ENCODE peak calls at places on chromosomes 4 and X, in ten cellular contexts. One of them, this sample, is unnamed.

GRCh38 chr4:152448806-152449205 is 87.1 kb downstream of the FBXW7 start:
- DNase-seq in pancreas: no peak
- DNase-seq in posterior cingulate gyrus: no peak
- DNase-seq in stimulated activated naive CD4-positive, alpha-beta T cell: no peak
- DNase-seq in amygdala: no peak
- DNase-seq in tibial nerve: no peak
- DNase-seq in lower lobe of right lung: no peak
- DNase-seq in D341Med: no peak
- DNase-seq in Caco-2: no peak
- DNase-seq in Calu3: no peak
- DNase-seq in this sample: no peak

GRCh38 chr4:40621592-40622512 is 7.8 kb downstream of the RBM47 start:
- DNase-seq in pancreas: no peak
- DNase-seq in D341Med: no peak
- DNase-seq in tibial nerve: peak
- DNase-seq in stimulated activated naive CD4-positive, alpha-beta T cell: no peak
- DNase-seq in amygdala: no peak
- DNase-seq in Caco-2: peak
- DNase-seq in posterior cingulate gyrus: no peak
- DNase-seq in lower lobe of right lung: peak
- DNase-seq in Calu3: peak
- DNase-seq in this sample: peak

GRCh38 chr4:173167793-173168395 is 717 bp upstream of the GALNT7 start:
- DNase-seq in amygdala: no peak
- DNase-seq in stimulated activated naive CD4-positive, alpha-beta T cell: no peak
- DNase-seq in lower lobe of right lung: peak
- DNase-seq in posterior cingulate gyrus: no peak
- DNase-seq in Caco-2: peak
- DNase-seq in pancreas: peak
- DNase-seq in Calu3: peak
- DNase-seq in tibial nerve: no peak
- DNase-seq in D341Med: peak
- DNase-seq in this sample: no peak

GRCh38 chr4:5801696-5802095 is 90.7 kb downstream of the EVC start:
- DNase-seq in D341Med: no peak
- DNase-seq in pancreas: no peak
- DNase-seq in lower lobe of right lung: no peak
- DNase-seq in Caco-2: no peak
- DNase-seq in Calu3: no peak
- DNase-seq in amygdala: no peak
- DNase-seq in posterior cingulate gyrus: no peak
- DNase-seq in stimulated activated naive CD4-positive, alpha-beta T cell: no peak
- DNase-seq in tibial nerve: no peak
- DNase-seq in this sample: no peak

GRCh38 chrX:63686878-63687714 is 97.9 kb downstream of the ARHGEF9 start:
- DNase-seq in pancreas: no peak
- DNase-seq in stimulated activated naive CD4-positive, alpha-beta T cell: no peak
- DNase-seq in posterior cingulate gyrus: no peak
- DNase-seq in tibial nerve: peak
- DNase-seq in lower lobe of right lung: no peak
- DNase-seq in Caco-2: peak
- DNase-seq in amygdala: no peak
- DNase-seq in Calu3: peak
- DNase-seq in D341Med: peak
- DNase-seq in this sample: no peak

GRCh38 chrX:10702031-10702430 is 81.6 kb upstream of the MID1 start:
- DNase-seq in Caco-2: no peak
- DNase-seq in Calu3: no peak
- DNase-seq in stimulated activated naive CD4-positive, alpha-beta T cell: no peak
- DNase-seq in pancreas: no peak
- DNase-seq in lower lobe of right lung: no peak
- DNase-seq in posterior cingulate gyrus: no peak
- DNase-seq in D341Med: no peak
- DNase-seq in amygdala: no peak
- DNase-seq in tibial nerve: no peak
- DNase-seq in this sample: no peak

GRCh38 chrX:128020701-128021100 is 31.5 kb downstream of the ACTRT1 start:
- DNase-seq in posterior cingulate gyrus: no peak
- DNase-seq in lower lobe of right lung: no peak
- DNase-seq in stimulated activated naive CD4-positive, alpha-beta T cell: no peak
- DNase-seq in amygdala: no peak
- DNase-seq in pancreas: no peak
- DNase-seq in tibial nerve: no peak
- DNase-seq in D341Med: no peak
- DNase-seq in Caco-2: peak
- DNase-seq in Calu3: peak
- DNase-seq in this sample: no peak

GRCh38 chr4:123346944-123347343 is 49.7 kb upstream of the SPRY1 start:
- DNase-seq in amygdala: no peak
- DNase-seq in lower lobe of right lung: no peak
- DNase-seq in stimulated activated naive CD4-positive, alpha-beta T cell: no peak
- DNase-seq in D341Med: no peak
- DNase-seq in Caco-2: no peak
- DNase-seq in pancreas: no peak
- DNase-seq in Calu3: no peak
- DNase-seq in posterior cingulate gyrus: no peak
- DNase-seq in tibial nerve: no peak
- DNase-seq in this sample: no peak

GRCh38 chr4:186105721-186106335 is 1.3 kb downstream of the FAM149A start:
- DNase-seq in lower lobe of right lung: no peak
- DNase-seq in stimulated activated naive CD4-positive, alpha-beta T cell: no peak
- DNase-seq in pancreas: no peak
- DNase-seq in amygdala: no peak
- DNase-seq in Calu3: no peak
- DNase-seq in posterior cingulate gyrus: no peak
- DNase-seq in Caco-2: peak
- DNase-seq in D341Med: no peak
- DNase-seq in tibial nerve: no peak
- DNase-seq in this sample: no peak

GRCh38 chr4:118834960-118835895 is 698 bp downstream of the SEC24D start:
- DNase-seq in Caco-2: peak
- DNase-seq in pancreas: peak
- DNase-seq in amygdala: peak
- DNase-seq in tibial nerve: peak
- DNase-seq in Calu3: peak
- DNase-seq in D341Med: no peak
- DNase-seq in stimulated activated naive CD4-positive, alpha-beta T cell: peak
- DNase-seq in posterior cingulate gyrus: no peak
- DNase-seq in lower lobe of right lung: peak
- DNase-seq in this sample: peak

GRCh38 chr4:81723044-81723884 is 251.6 kb upstream of the RASGEF1B start:
- DNase-seq in tibial nerve: no peak
- DNase-seq in pancreas: no peak
- DNase-seq in Caco-2: no peak
- DNase-seq in Calu3: no peak
- DNase-seq in D341Med: no peak
- DNase-seq in amygdala: no peak
- DNase-seq in stimulated activated naive CD4-positive, alpha-beta T cell: no peak
- DNase-seq in posterior cingulate gyrus: no peak
- DNase-seq in lower lobe of right lung: no peak
- DNase-seq in this sample: no peak

GRCh38 chr4:4860803-4861591 is 1.5 kb downstream of the MSX1 start:
- DNase-seq in pancreas: no peak
- DNase-seq in Calu3: no peak
- DNase-seq in amygdala: no peak
- DNase-seq in posterior cingulate gyrus: no peak
- DNase-seq in D341Med: no peak
- DNase-seq in Caco-2: peak
- DNase-seq in stimulated activated naive CD4-positive, alpha-beta T cell: no peak
- DNase-seq in lower lobe of right lung: no peak
- DNase-seq in tibial nerve: no peak
- DNase-seq in this sample: peak

GRCh38 chr4:35286434-35286833 is 957.9 kb downstream of the ARAP2 start:
- DNase-seq in amygdala: no peak
- DNase-seq in Caco-2: no peak
- DNase-seq in posterior cingulate gyrus: no peak
- DNase-seq in pancreas: no peak
- DNase-seq in D341Med: no peak
- DNase-seq in tibial nerve: no peak
- DNase-seq in Calu3: no peak
- DNase-seq in stimulated activated naive CD4-positive, alpha-beta T cell: no peak
- DNase-seq in lower lobe of right lung: no peak
- DNase-seq in this sample: no peak

GRCh38 chr4:10006236-10006603 is 15.1 kb downstream of the SLC2A9 start:
- DNase-seq in stimulated activated naive CD4-positive, alpha-beta T cell: no peak
- DNase-seq in Calu3: peak
- DNase-seq in pancreas: no peak
- DNase-seq in posterior cingulate gyrus: no peak
- DNase-seq in lower lobe of right lung: no peak
- DNase-seq in Caco-2: no peak
- DNase-seq in D341Med: no peak
- DNase-seq in amygdala: no peak
- DNase-seq in tibial nerve: peak
- DNase-seq in this sample: no peak

GRCh38 chr4:931194-931959 is 739 bp downstream of the GAK start:
- DNase-seq in Caco-2: peak
- DNase-seq in tibial nerve: no peak
- DNase-seq in pancreas: no peak
- DNase-seq in D341Med: peak
- DNase-seq in amygdala: no peak
- DNase-seq in posterior cingulate gyrus: no peak
- DNase-seq in stimulated activated naive CD4-positive, alpha-beta T cell: no peak
- DNase-seq in lower lobe of right lung: no peak
- DNase-seq in Calu3: peak
- DNase-seq in this sample: no peak

GRCh38 chrX:119489212-119490074 is 21.2 kb downstream of the SLC25A5 start:
- DNase-seq in posterior cingulate gyrus: no peak
- DNase-seq in Calu3: no peak
- DNase-seq in lower lobe of right lung: no peak
- DNase-seq in D341Med: no peak
- DNase-seq in tibial nerve: no peak
- DNase-seq in pancreas: no peak
- DNase-seq in Caco-2: no peak
- DNase-seq in amygdala: no peak
- DNase-seq in stimulated activated naive CD4-positive, alpha-beta T cell: no peak
- DNase-seq in this sample: no peak

GRCh38 chr4:180641495-180641894 is 1601.7 kb upstream of the TENM3 start:
- DNase-seq in stimulated activated naive CD4-positive, alpha-beta T cell: no peak
- DNase-seq in D341Med: no peak
- DNase-seq in pancreas: no peak
- DNase-seq in Calu3: no peak
- DNase-seq in tibial nerve: no peak
- DNase-seq in Caco-2: no peak
- DNase-seq in amygdala: no peak
- DNase-seq in lower lobe of right lung: no peak
- DNase-seq in posterior cingulate gyrus: no peak
- DNase-seq in this sample: no peak

GRCh38 chrX:65596270-65596669 is 61.7 kb upstream of the LAS1L start:
- DNase-seq in stimulated activated naive CD4-positive, alpha-beta T cell: peak
- DNase-seq in tibial nerve: no peak
- DNase-seq in amygdala: no peak
- DNase-seq in lower lobe of right lung: no peak
- DNase-seq in pancreas: no peak
- DNase-seq in Caco-2: no peak
- DNase-seq in Calu3: no peak
- DNase-seq in posterior cingulate gyrus: no peak
- DNase-seq in D341Med: no peak
- DNase-seq in this sample: no peak

GRCh38 chrX:20461576-20461975 is 194.9 kb upstream of the RPS6KA3 start:
- DNase-seq in D341Med: no peak
- DNase-seq in posterior cingulate gyrus: no peak
- DNase-seq in lower lobe of right lung: no peak
- DNase-seq in Caco-2: no peak
- DNase-seq in stimulated activated naive CD4-positive, alpha-beta T cell: no peak
- DNase-seq in Calu3: no peak
- DNase-seq in amygdala: no peak
- DNase-seq in tibial nerve: no peak
- DNase-seq in pancreas: no peak
- DNase-seq in this sample: no peak

GRCh38 chr4:73576366-73576765 is 43.9 kb downstream of the RASSF6 start:
- DNase-seq in stimulated activated naive CD4-positive, alpha-beta T cell: no peak
- DNase-seq in Caco-2: no peak
- DNase-seq in lower lobe of right lung: no peak
- DNase-seq in tibial nerve: no peak
- DNase-seq in pancreas: no peak
- DNase-seq in Calu3: no peak
- DNase-seq in amygdala: no peak
- DNase-seq in D341Med: no peak
- DNase-seq in posterior cingulate gyrus: no peak
- DNase-seq in this sample: no peak

GRCh38 chr4:89640620-89641366 is 196.2 kb downstream of the SNCA start:
- DNase-seq in stimulated activated naive CD4-positive, alpha-beta T cell: no peak
- DNase-seq in Calu3: peak
- DNase-seq in tibial nerve: no peak
- DNase-seq in lower lobe of right lung: peak
- DNase-seq in amygdala: no peak
- DNase-seq in Caco-2: peak
- DNase-seq in D341Med: peak
- DNase-seq in posterior cingulate gyrus: no peak
- DNase-seq in pancreas: peak
- DNase-seq in this sample: peak

GRCh38 chr4:60992037-60992436 is 208.1 kb upstream of the ADGRL3 start:
- DNase-seq in lower lobe of right lung: no peak
- DNase-seq in D341Med: no peak
- DNase-seq in posterior cingulate gyrus: no peak
- DNase-seq in amygdala: peak
- DNase-seq in stimulated activated naive CD4-positive, alpha-beta T cell: no peak
- DNase-seq in tibial nerve: no peak
- DNase-seq in Calu3: no peak
- DNase-seq in pancreas: no peak
- DNase-seq in Caco-2: no peak
- DNase-seq in this sample: no peak

GRCh38 chrX:29555465-29556091 is 659.8 kb upstream of the MAGEB2 start:
- DNase-seq in lower lobe of right lung: no peak
- DNase-seq in stimulated activated naive CD4-positive, alpha-beta T cell: no peak
- DNase-seq in Calu3: no peak
- DNase-seq in tibial nerve: no peak
- DNase-seq in posterior cingulate gyrus: no peak
- DNase-seq in Caco-2: no peak
- DNase-seq in amygdala: no peak
- DNase-seq in pancreas: no peak
- DNase-seq in D341Med: no peak
- DNase-seq in this sample: no peak

GRCh38 chr4:10007436-10007740 is 13.9 kb downstream of the SLC2A9 start:
- DNase-seq in amygdala: no peak
- DNase-seq in Caco-2: no peak
- DNase-seq in posterior cingulate gyrus: no peak
- DNase-seq in lower lobe of right lung: no peak
- DNase-seq in stimulated activated naive CD4-positive, alpha-beta T cell: no peak
- DNase-seq in tibial nerve: no peak
- DNase-seq in Calu3: no peak
- DNase-seq in pancreas: no peak
- DNase-seq in D341Med: no peak
- DNase-seq in this sample: no peak

GRCh38 chr4:6991771-6992557 is 51.2 kb upstream of the TADA2B start:
- DNase-seq in D341Med: no peak
- DNase-seq in lower lobe of right lung: no peak
- DNase-seq in Calu3: no peak
- DNase-seq in pancreas: no peak
- DNase-seq in amygdala: peak
- DNase-seq in stimulated activated naive CD4-positive, alpha-beta T cell: no peak
- DNase-seq in Caco-2: no peak
- DNase-seq in tibial nerve: peak
- DNase-seq in posterior cingulate gyrus: no peak
- DNase-seq in this sample: peak

GRCh38 chr4:168836482-168836881 is 173.6 kb downstream of the CBR4 start:
- DNase-seq in D341Med: no peak
- DNase-seq in stimulated activated naive CD4-positive, alpha-beta T cell: no peak
- DNase-seq in tibial nerve: no peak
- DNase-seq in pancreas: no peak
- DNase-seq in posterior cingulate gyrus: no peak
- DNase-seq in Calu3: no peak
- DNase-seq in lower lobe of right lung: no peak
- DNase-seq in Caco-2: no peak
- DNase-seq in amygdala: no peak
- DNase-seq in this sample: no peak

GRCh38 chr4:8174970-8175369 is 16.4 kb upstream of the ABLIM2 start:
- DNase-seq in stimulated activated naive CD4-positive, alpha-beta T cell: no peak
- DNase-seq in tibial nerve: no peak
- DNase-seq in Caco-2: no peak
- DNase-seq in Calu3: no peak
- DNase-seq in pancreas: no peak
- DNase-seq in amygdala: no peak
- DNase-seq in D341Med: no peak
- DNase-seq in lower lobe of right lung: no peak
- DNase-seq in posterior cingulate gyrus: no peak
- DNase-seq in this sample: no peak

GRCh38 chr4:36549992-36550391 is 268.6 kb downstream of the DTHD1 start:
- DNase-seq in amygdala: no peak
- DNase-seq in Caco-2: no peak
- DNase-seq in posterior cingulate gyrus: no peak
- DNase-seq in D341Med: no peak
- DNase-seq in Calu3: no peak
- DNase-seq in stimulated activated naive CD4-positive, alpha-beta T cell: no peak
- DNase-seq in tibial nerve: no peak
- DNase-seq in pancreas: no peak
- DNase-seq in lower lobe of right lung: no peak
- DNase-seq in this sample: no peak

This sample was measured in uterus.